ENCODE peak calls at places on chromosomes 7 and 10, in four cellular contexts. N, Z, B and I are unnamed samples.

GRCh38 chr7:80943342-80943741 is 24.5 kb upstream of the SEMA3C start:
- DNase-seq in N (no peak), Z (no peak), B (no peak), I (no peak)

GRCh38 chr7:105691029-105691691 is 109.9 kb upstream of the EFCAB10 start:
- DNase-seq in N (no peak), Z (no peak), B (no peak), I (no peak)

GRCh38 chr7:2517678-2518077 is 1.9 kb upstream of the LFNG start:
- DNase-seq in N (no peak), Z (no peak), B (no peak), I (no peak)

GRCh38 chr10:122727426-122727825 is 27.8 kb upstream of the C10orf120 start:
- DNase-seq in N (no peak), Z (no peak), B (no peak), I (no peak)

GRCh38 chr7:40551685-40552576 is 417.1 kb downstream of the SUGCT start:
- DNase-seq in N (peak), Z (no peak), B (no peak), I (no peak)

GRCh38 chr7:130904031-130904757 is 170.2 kb upstream of the KLF14 start:
- DNase-seq in N (no peak), Z (no peak), B (no peak), I (no peak)

GRCh38 chr10:119734396-119735332 is 8.8 kb downstream of the INPP5F start:
- DNase-seq in N (no peak), Z (no peak), B (no peak), I (peak)

GRCh38 chr10:62548686-62549085 is 174.5 kb downstream of the ZNF365 start:
- DNase-seq in N (no peak), Z (no peak), B (no peak), I (no peak)

GRCh38 chr7:71313562-71313961 is 181.6 kb downstream of the GALNT17 start:
- DNase-seq in N (no peak), Z (no peak), B (no peak), I (no peak)

GRCh38 chr7:46810986-46811385 is 770.9 kb downstream of the TNS3 start:
- DNase-seq in N (no peak), Z (no peak), B (no peak), I (no peak)

GRCh38 chr10:129450391-129450790 is 16.6 kb upstream of the MGMT start:
- DNase-seq in N (no peak), Z (no peak), B (no peak), I (no peak)

GRCh38 chr10:71767420-71768035 is 5.8 kb downstream of the VSIR start:
- DNase-seq in N (no peak), Z (no peak), B (no peak), I (no peak)

GRCh38 chr7:30175171-30175570 is 40.4 kb downstream of the MTURN start:
- DNase-seq in N (no peak), Z (peak), B (no peak), I (no peak)

GRCh38 chr10:78909268-78909667 is 159.5 kb upstream of the ZMIZ1 start:
- DNase-seq in N (no peak), Z (no peak), B (no peak), I (no peak)

GRCh38 chr10:69317175-69318086 is 39.1 kb downstream of the HK1 start:
- DNase-seq in N (no peak), Z (no peak), B (peak), I (no peak)

GRCh38 chr7:95478139-95479037 is 7.4 kb upstream of the ASB4 start:
- DNase-seq in N (no peak), Z (peak), B (no peak), I (peak)

GRCh38 chr7:128082431-128082830 is 51.2 kb upstream of the LRRC4 start:
- DNase-seq in N (no peak), Z (no peak), B (no peak), I (no peak)

GRCh38 chr7:20298486-20298901 is 32.2 kb upstream of the ITGB8 start:
- DNase-seq in N (no peak), Z (no peak), B (no peak), I (peak)

GRCh38 chr10:99976886-99977391 is 32.8 kb downstream of the DNMBP start:
- DNase-seq in N (no peak), Z (no peak), B (no peak), I (peak)

GRCh38 chr7:20793258-20793657 is 6.6 kb upstream of the SP8 start:
- DNase-seq in N (no peak), Z (no peak), B (no peak), I (no peak)

GRCh38 chr7:149166142-149166541 is 18.9 kb downstream of the ZNF398 start:
- DNase-seq in N (no peak), Z (no peak), B (no peak), I (no peak)